ENCODE peak calls at places on chromosomes 1 and 21, in eight cellular contexts. C is endodermal cell, H is thoracic aorta, P is breast epithelium, B is Peyer's patch, V is body of pancreas, N is fibroblast of lung, S is vagina. R is an unnamed sample.
A peak's percentile ranks its signal among the peaks of the same experiment; 100 is the strongest.

GRCh38 chr1:60637651-60638050 is 444.7 kb upstream of the NFIA start:
- DNase-seq in S (no peak), V (no peak), P (no peak), N (no peak), B (no peak), H (no peak), C (no peak), R (no peak)

GRCh38 chr1:166174108-166174507 is 7.3 kb upstream of the FAM78B start:
- DNase-seq in S (no peak), H (no peak), C (peak; percentile 16), P (no peak), B (no peak), N (no peak), V (no peak), R (no peak)

GRCh38 chr1:202208458-202208857 is 14.9 kb downstream of the LGR6 start:
- DNase-seq in P (no peak), S (no peak), V (no peak), N (no peak), B (no peak), H (no peak), C (no peak), R (no peak)

GRCh38 chr21:43983390-43983789 is 28.7 kb upstream of the TRAPPC10 start:
- DNase-seq in H (no peak), S (no peak), B (no peak), C (no peak), P (no peak), N (no peak), V (no peak), R (no peak)

GRCh38 chr1:186164773-186165172 is 210.3 kb downstream of the TPR start:
- DNase-seq in B (no peak), V (no peak), S (no peak), N (no peak), C (no peak), H (no peak), P (no peak), R (no peak)

GRCh38 chr1:196178083-196178635 is 430.1 kb downstream of the KCNT2 start:
- DNase-seq in B (no peak), V (no peak), S (no peak), H (no peak), C (no peak), N (peak; percentile 73), P (no peak), R (no peak)

GRCh38 chr21:45873418-45873817 is 108.2 kb upstream of the COL6A1 start:
- DNase-seq in B (no peak), V (no peak), C (no peak), N (no peak), S (no peak), H (no peak), P (peak; percentile 14), R (no peak)

GRCh38 chr1:61444277-61444676 is 280.7 kb downstream of the TM2D1 start:
- DNase-seq in C (no peak), P (no peak), B (no peak), V (no peak), H (no peak), N (no peak), S (no peak), R (peak; percentile 32)

GRCh38 chr21:26148071-26148470 is 22.5 kb downstream of the APP start:
- DNase-seq in P (no peak), B (no peak), H (no peak), C (peak; percentile 81), N (no peak), V (no peak), S (no peak), R (no peak)

GRCh38 chr1:168340796-168341510 is 60.3 kb downstream of the TBX19 start:
- DNase-seq in P (no peak), V (no peak), H (no peak), S (no peak), B (no peak), C (no peak), N (no peak), R (no peak)

GRCh38 chr1:86846166-86846647 is 67.7 kb downstream of the SELENOF start:
- DNase-seq in B (no peak), V (peak; percentile 10), C (no peak), H (no peak), P (no peak), S (no peak), N (peak; percentile 94), R (no peak)

GRCh38 chr1:24987875-24988559 is 57.9 kb upstream of the RUNX3 start:
- DNase-seq in V (no peak), S (no peak), H (no peak), C (no peak), P (no peak), B (peak; percentile 8), N (no peak), R (no peak)

DNA sequence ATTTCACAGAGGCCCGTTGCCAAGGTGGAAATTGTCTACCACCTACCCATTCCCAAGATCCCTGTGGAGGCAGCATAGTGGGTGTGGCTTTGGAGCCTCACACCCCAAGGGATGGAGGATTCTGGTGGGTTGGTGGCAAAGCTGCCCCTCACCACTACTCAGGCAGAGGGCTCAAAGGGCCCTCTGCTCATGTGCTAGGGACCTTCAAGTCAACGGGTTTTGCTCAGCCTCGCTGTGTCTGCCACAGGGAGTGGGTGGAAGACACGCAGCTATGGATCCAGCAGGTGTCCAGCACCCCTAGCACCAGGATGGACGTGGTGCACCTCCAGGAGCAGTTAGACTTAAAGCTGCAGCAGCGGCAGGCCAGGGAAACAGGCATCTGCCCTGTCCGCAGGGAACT is 2.3 kb downstream of the DNALI1 start:
- DNase-seq in V (no peak), S (no peak), H (no peak), B (no peak), N (no peak), C (no peak), P (no peak), R (no peak)
- H3K4me1 ChIP-seq in V (peaks cover 19% of the 10 kb centered on the region), S (peaks cover 16% of the 10 kb centered on the region), H (peaks cover 18% of the 10 kb centered on the region), B (no peaks in the 10 kb centered on the region), N (peaks cover 9% of the 10 kb centered on the region), C (peaks cover 8% of the 10 kb centered on the region), P (peaks cover 7% of the 10 kb centered on the region), R (no peaks in the 10 kb centered on the region)

DNA sequence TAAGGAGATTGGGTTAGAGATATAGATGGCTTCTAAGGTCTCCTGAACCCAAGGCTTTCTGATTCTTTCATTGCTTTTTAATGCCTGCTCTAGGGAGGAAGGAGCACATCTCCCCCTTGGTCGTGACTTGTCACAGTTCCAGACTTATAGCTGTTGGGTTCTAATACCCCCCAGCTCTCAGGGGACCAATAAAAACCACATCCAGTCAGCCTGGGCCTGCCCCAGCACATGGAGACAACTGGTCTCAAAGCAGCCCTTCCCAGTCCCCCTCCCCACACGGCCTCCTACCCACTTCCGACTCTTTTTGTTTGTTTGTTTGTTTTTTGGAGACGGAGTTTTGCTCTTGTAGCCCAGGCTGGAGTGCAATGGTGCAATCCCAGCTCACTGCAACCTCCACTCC is 23.3 kb downstream of the QSOX1 start:
- DNase-seq in P (no peak), S (no peak), C (no peak), H (no peak), V (no peak), N (no peak), B (peak; percentile 19), R (no peak)
- H3K4me1 ChIP-seq in P (no peaks in the 10 kb centered on the region), S (peaks cover 17% of the 10 kb centered on the region), C (no peaks in the 10 kb centered on the region), H (peaks cover 11% of the 10 kb centered on the region), V (peaks cover 17% of the 10 kb centered on the region), N (peaks cover 8% of the 10 kb centered on the region), B (no peaks in the 10 kb centered on the region), R (no peaks in the 10 kb centered on the region)

GRCh38 chr21:31923756-31924155 is 50.9 kb downstream of the HUNK start:
- DNase-seq in N (no peak), C (peak; percentile 13), V (no peak), B (no peak), P (no peak), S (no peak), H (no peak), R (no peak)
- H3K4me1 ChIP-seq in N (no peaks in the 10 kb centered on the region), C (no peaks in the 10 kb centered on the region), V (peaks cover 15% of the 10 kb centered on the region), B (no peaks in the 10 kb centered on the region), P (no peaks in the 10 kb centered on the region), S (no peaks in the 10 kb centered on the region), H (no peaks in the 10 kb centered on the region), R (no peaks in the 10 kb centered on the region)

GRCh38 chr1:198750081-198750480 is 111.2 kb downstream of the PTPRC start:
- DNase-seq in N (no peak), V (no peak), P (no peak), C (no peak), S (no peak), B (no peak), H (no peak), R (no peak)

GRCh38 chr1:198751741-198752140 is 112.9 kb downstream of the PTPRC start:
- DNase-seq in P (no peak), V (no peak), H (no peak), C (no peak), N (no peak), S (no peak), B (no peak), R (no peak)

GRCh38 chr1:198755715-198756114 is 116.9 kb downstream of the PTPRC start:
- DNase-seq in H (no peak), B (no peak), P (no peak), S (no peak), V (no peak), C (no peak), N (no peak), R (no peak)

GRCh38 chr1:198756470-198756869 is 117.6 kb downstream of the PTPRC start:
- DNase-seq in H (no peak), N (peak; percentile 64), S (no peak), P (no peak), V (no peak), B (no peak), C (no peak), R (no peak)

GRCh38 chr1:198754670-198755069 is 115.8 kb downstream of the PTPRC start:
- DNase-seq in P (no peak), S (no peak), V (no peak), C (no peak), N (no peak), H (no peak), B (no peak), R (no peak)
- H3K4me1 ChIP-seq in P (no peaks in the 10 kb centered on the region), S (no peaks in the 10 kb centered on the region), V (no peaks in the 10 kb centered on the region), C (no peaks in the 10 kb centered on the region), N (no peaks in the 10 kb centered on the region), H (no peaks in the 10 kb centered on the region), B (no peaks in the 10 kb centered on the region), R (no peaks in the 10 kb centered on the region)